ENCODE peak calls at places on chromosome 15, in nine cellular contexts. One of them, this sample, is unnamed.

GRCh38 chr15:30043211-30043655 is 39.5 kb upstream of the GOLGA8J start:
- DNase-seq in lung: no peak
- DNase-seq in fibroblast of lung: peak; percentile 34
- DNase-seq in brain microvascular endothelial cell: no peak
- DNase-seq in left lung: no peak
- DNase-seq in PC-3: peak; percentile 62
- DNase-seq in stomach: no peak
- DNase-seq in IMR-90: peak; percentile 29
- DNase-seq in WERI-Rb-1: no peak
- DNase-seq in this sample: peak; percentile 53

GRCh38 chr15:94666553-94666952 is 435.2 kb downstream of the MCTP2 start:
- DNase-seq in brain microvascular endothelial cell: no peak
- DNase-seq in fibroblast of lung: no peak
- DNase-seq in IMR-90: no peak
- DNase-seq in WERI-Rb-1: no peak
- DNase-seq in lung: no peak
- DNase-seq in PC-3: no peak
- DNase-seq in stomach: no peak
- DNase-seq in left lung: no peak
- DNase-seq in this sample: no peak

GRCh38 chr15:67825880-67826716 is 789 bp downstream of the SKOR1 start:
- DNase-seq in lung: no peak
- DNase-seq in fibroblast of lung: no peak
- DNase-seq in left lung: no peak
- DNase-seq in stomach: no peak
- DNase-seq in PC-3: no peak
- DNase-seq in brain microvascular endothelial cell: no peak
- DNase-seq in WERI-Rb-1: no peak
- DNase-seq in IMR-90: no peak
- DNase-seq in this sample: no peak

GRCh38 chr15:62445244-62445643 is 280.2 kb upstream of the C2CD4B start:
- DNase-seq in PC-3: peak; percentile 60
- DNase-seq in lung: no peak
- DNase-seq in brain microvascular endothelial cell: no peak
- DNase-seq in stomach: no peak
- DNase-seq in IMR-90: peak; percentile 76
- DNase-seq in WERI-Rb-1: no peak
- DNase-seq in left lung: no peak
- DNase-seq in fibroblast of lung: peak; percentile 56
- DNase-seq in this sample: peak; percentile 68

GRCh38 chr15:29452881-29453731 is 183.5 kb upstream of the NSMCE3 start:
- DNase-seq in brain microvascular endothelial cell: no peak
- DNase-seq in WERI-Rb-1: no peak
- DNase-seq in fibroblast of lung: no peak
- DNase-seq in lung: no peak
- DNase-seq in left lung: no peak
- DNase-seq in PC-3: peak; percentile 58
- DNase-seq in IMR-90: no peak
- DNase-seq in stomach: no peak
- DNase-seq in this sample: no peak

GRCh38 chr15:44775923-44776322 is 39.6 kb downstream of the TRIM69 start:
- DNase-seq in left lung: no peak
- DNase-seq in fibroblast of lung: no peak
- DNase-seq in WERI-Rb-1: no peak
- DNase-seq in lung: no peak
- DNase-seq in IMR-90: no peak
- DNase-seq in PC-3: no peak
- DNase-seq in stomach: no peak
- DNase-seq in brain microvascular endothelial cell: no peak
- DNase-seq in this sample: peak; percentile 66

GRCh38 chr15:84810073-84810840 is 6.9 kb upstream of the ALPK3 start:
- DNase-seq in IMR-90: peak; percentile 62
- DNase-seq in left lung: no peak
- DNase-seq in WERI-Rb-1: peak; percentile 34
- DNase-seq in stomach: no peak
- DNase-seq in lung: no peak
- DNase-seq in brain microvascular endothelial cell: no peak
- DNase-seq in PC-3: peak; percentile 29
- DNase-seq in fibroblast of lung: peak; percentile 38
- DNase-seq in this sample: peak; percentile 26

GRCh38 chr15:101062471-101063171 is 143.5 kb downstream of the LRRK1 start:
- DNase-seq in lung: no peak
- DNase-seq in IMR-90: no peak
- DNase-seq in left lung: no peak
- DNase-seq in stomach: no peak
- DNase-seq in PC-3: no peak
- DNase-seq in brain microvascular endothelial cell: no peak
- DNase-seq in WERI-Rb-1: no peak
- DNase-seq in fibroblast of lung: no peak
- DNase-seq in this sample: no peak

DNA sequence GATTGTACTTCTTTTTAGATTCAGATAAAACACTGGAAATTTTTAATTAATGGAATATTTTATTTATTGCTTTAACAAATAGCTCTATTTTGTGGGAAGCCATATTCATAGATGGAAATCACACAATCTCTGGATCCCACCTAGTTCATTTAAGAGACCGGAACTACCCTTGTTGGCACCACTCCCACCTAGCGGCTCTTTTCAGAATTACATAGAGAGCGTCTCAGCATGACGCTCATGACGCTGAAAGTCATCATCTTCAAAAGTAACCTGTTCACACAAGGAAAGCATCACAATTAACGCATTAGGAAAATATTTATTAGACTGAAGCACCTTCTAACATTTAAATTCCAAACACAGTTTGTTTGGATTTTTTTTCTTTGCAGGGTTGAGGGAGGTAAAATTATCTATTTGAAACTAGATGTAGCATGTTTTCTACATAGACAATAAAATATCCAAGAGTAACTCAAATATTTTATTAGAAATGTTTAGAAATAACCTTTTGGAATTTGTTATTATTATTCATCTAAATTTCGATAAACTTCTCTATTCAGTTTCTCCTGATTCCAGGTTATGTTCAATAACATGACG is 214.9 kb upstream of the ARRDC4 start:
- DNase-seq in WERI-Rb-1: peak; percentile 41
- DNase-seq in stomach: peak; percentile 32
- DNase-seq in brain microvascular endothelial cell: no peak
- DNase-seq in PC-3: peak; percentile 38
- DNase-seq in lung: no peak
- DNase-seq in IMR-90: no peak
- DNase-seq in fibroblast of lung: no peak
- DNase-seq in left lung: no peak
- DNase-seq in this sample: peak; percentile 28
- TF ChIP-seq CTCF in WERI-Rb-1: peak; percentile 62
- TF ChIP-seq CTCF in stomach: no peak
- TF ChIP-seq CTCF in brain microvascular endothelial cell: peak; percentile 66
- TF ChIP-seq CTCF in PC-3: peak; percentile 58
- TF ChIP-seq CTCF in lung: no peak
- TF ChIP-seq CTCF in IMR-90: no peak
- TF ChIP-seq CTCF in fibroblast of lung: peak; percentile 34
- TF ChIP-seq CTCF in left lung: peak; percentile 31
- TF ChIP-seq CTCF in this sample: peak; percentile 48

GRCh38 chr15:42919308-42919707 is 1.3 kb downstream of the TTBK2 start:
- DNase-seq in WERI-Rb-1: no peak
- DNase-seq in brain microvascular endothelial cell: no peak
- DNase-seq in IMR-90: peak; percentile 6
- DNase-seq in left lung: no peak
- DNase-seq in PC-3: no peak
- DNase-seq in fibroblast of lung: no peak
- DNase-seq in lung: no peak
- DNase-seq in stomach: no peak
- DNase-seq in this sample: peak; percentile 20
- H3K4me3 ChIP-seq in WERI-Rb-1: peak overlapping the region; percentile 86
- H3K4me3 ChIP-seq in brain microvascular endothelial cell: peak overlapping the region; percentile 79
- H3K4me3 ChIP-seq in IMR-90: peak overlapping the region; percentile 97
- H3K4me3 ChIP-seq in left lung: no peak overlapping the region
- H3K4me3 ChIP-seq in PC-3: peak overlapping the region; percentile 74
- H3K4me3 ChIP-seq in fibroblast of lung: peak overlapping the region; percentile 59
- H3K4me3 ChIP-seq in lung: no peak overlapping the region
- H3K4me3 ChIP-seq in stomach: peak overlapping the region; percentile 98
- H3K4me3 ChIP-seq in this sample: peak overlapping the region; percentile 76

GRCh38 chr15:42681119-42681518 is 55.8 kb downstream of the CDAN1 start:
- DNase-seq in IMR-90: no peak
- DNase-seq in PC-3: no peak
- DNase-seq in left lung: no peak
- DNase-seq in fibroblast of lung: no peak
- DNase-seq in stomach: no peak
- DNase-seq in WERI-Rb-1: peak; percentile 11
- DNase-seq in lung: no peak
- DNase-seq in brain microvascular endothelial cell: no peak
- DNase-seq in this sample: no peak
- H3K36me3 ChIP-seq in IMR-90: peaks cover 30% of the 10 kb centered on the region
- H3K36me3 ChIP-seq in PC-3: no peaks in the 10 kb centered on the region
- H3K36me3 ChIP-seq in left lung: no peaks in the 10 kb centered on the region
- H3K36me3 ChIP-seq in fibroblast of lung: peaks cover 6% of the 10 kb centered on the region
- H3K36me3 ChIP-seq in stomach: peaks cover 26% of the 10 kb centered on the region
- H3K36me3 ChIP-seq in WERI-Rb-1: peaks cover 71% of the 10 kb centered on the region
- H3K36me3 ChIP-seq in lung: peaks cover 11% of the 10 kb centered on the region
- H3K36me3 ChIP-seq in brain microvascular endothelial cell: peaks cover 7% of the 10 kb centered on the region
- H3K36me3 ChIP-seq in this sample: no peaks in the 10 kb centered on the region

GRCh38 chr15:36053746-36054145 is 507.8 kb upstream of the DPH6 start:
- DNase-seq in left lung: no peak
- DNase-seq in brain microvascular endothelial cell: no peak
- DNase-seq in stomach: no peak
- DNase-seq in PC-3: peak; percentile 14
- DNase-seq in IMR-90: peak; percentile 37
- DNase-seq in WERI-Rb-1: no peak
- DNase-seq in fibroblast of lung: no peak
- DNase-seq in lung: no peak
- DNase-seq in this sample: peak; percentile 6
- TF ChIP-seq CTCF in left lung: no peak
- TF ChIP-seq CTCF in brain microvascular endothelial cell: no peak
- TF ChIP-seq CTCF in stomach: no peak
- TF ChIP-seq CTCF in PC-3: no peak
- TF ChIP-seq CTCF in IMR-90: no peak
- TF ChIP-seq CTCF in WERI-Rb-1: no peak
- TF ChIP-seq CTCF in fibroblast of lung: no peak
- TF ChIP-seq CTCF in lung: no peak
- TF ChIP-seq CTCF in this sample: no peak

GRCh38 chr15:26352406-26352805 is 420.5 kb downstream of the GABRB3 start:
- DNase-seq in brain microvascular endothelial cell: no peak
- DNase-seq in WERI-Rb-1: no peak
- DNase-seq in stomach: no peak
- DNase-seq in fibroblast of lung: no peak
- DNase-seq in left lung: no peak
- DNase-seq in PC-3: no peak
- DNase-seq in IMR-90: no peak
- DNase-seq in lung: no peak
- DNase-seq in this sample: no peak

GRCh38 chr15:26358708-26359107 is 414.2 kb downstream of the GABRB3 start:
- DNase-seq in WERI-Rb-1: no peak
- DNase-seq in left lung: no peak
- DNase-seq in stomach: no peak
- DNase-seq in brain microvascular endothelial cell: no peak
- DNase-seq in fibroblast of lung: no peak
- DNase-seq in lung: no peak
- DNase-seq in IMR-90: no peak
- DNase-seq in PC-3: no peak
- DNase-seq in this sample: no peak

GRCh38 chr15:26355671-26356070 is 417.2 kb downstream of the GABRB3 start:
- DNase-seq in left lung: no peak
- DNase-seq in WERI-Rb-1: no peak
- DNase-seq in fibroblast of lung: no peak
- DNase-seq in brain microvascular endothelial cell: no peak
- DNase-seq in stomach: no peak
- DNase-seq in IMR-90: no peak
- DNase-seq in lung: no peak
- DNase-seq in PC-3: no peak
- DNase-seq in this sample: no peak

GRCh38 chr15:26357653-26358052 is 415.2 kb downstream of the GABRB3 start:
- DNase-seq in PC-3: no peak
- DNase-seq in stomach: no peak
- DNase-seq in IMR-90: no peak
- DNase-seq in lung: no peak
- DNase-seq in brain microvascular endothelial cell: no peak
- DNase-seq in WERI-Rb-1: no peak
- DNase-seq in left lung: no peak
- DNase-seq in fibroblast of lung: no peak
- DNase-seq in this sample: no peak

GRCh38 chr15:26352909-26353308 is 420.0 kb downstream of the GABRB3 start:
- DNase-seq in lung: no peak
- DNase-seq in fibroblast of lung: no peak
- DNase-seq in PC-3: no peak
- DNase-seq in IMR-90: no peak
- DNase-seq in WERI-Rb-1: no peak
- DNase-seq in left lung: no peak
- DNase-seq in stomach: no peak
- DNase-seq in brain microvascular endothelial cell: no peak
- DNase-seq in this sample: no peak
- H3K4me3 ChIP-seq in lung: no peak overlapping the region
- H3K4me3 ChIP-seq in fibroblast of lung: no peak overlapping the region
- H3K4me3 ChIP-seq in PC-3: no peak overlapping the region
- H3K4me3 ChIP-seq in IMR-90: no peak overlapping the region
- H3K4me3 ChIP-seq in WERI-Rb-1: no peak overlapping the region
- H3K4me3 ChIP-seq in left lung: no peak overlapping the region
- H3K4me3 ChIP-seq in stomach: no peak overlapping the region
- H3K4me3 ChIP-seq in brain microvascular endothelial cell: no peak overlapping the region
- H3K4me3 ChIP-seq in this sample: no peak overlapping the region

GRCh38 chr15:56890038-56890437 is 28.4 kb upstream of the TCF12 start:
- DNase-seq in left lung: no peak
- DNase-seq in brain microvascular endothelial cell: no peak
- DNase-seq in fibroblast of lung: no peak
- DNase-seq in stomach: no peak
- DNase-seq in PC-3: no peak
- DNase-seq in WERI-Rb-1: no peak
- DNase-seq in IMR-90: no peak
- DNase-seq in lung: no peak
- DNase-seq in this sample: no peak
- H3K36me3 ChIP-seq in left lung: no peaks in the 10 kb centered on the region
- H3K36me3 ChIP-seq in brain microvascular endothelial cell: no peaks in the 10 kb centered on the region
- H3K36me3 ChIP-seq in fibroblast of lung: no peaks in the 10 kb centered on the region
- H3K36me3 ChIP-seq in stomach: no peaks in the 10 kb centered on the region
- H3K36me3 ChIP-seq in PC-3: no peaks in the 10 kb centered on the region
- H3K36me3 ChIP-seq in WERI-Rb-1: no peaks in the 10 kb centered on the region
- H3K36me3 ChIP-seq in IMR-90: no peaks in the 10 kb centered on the region
- H3K36me3 ChIP-seq in lung: no peaks in the 10 kb centered on the region
- H3K36me3 ChIP-seq in this sample: no peaks in the 10 kb centered on the region

DNA sequence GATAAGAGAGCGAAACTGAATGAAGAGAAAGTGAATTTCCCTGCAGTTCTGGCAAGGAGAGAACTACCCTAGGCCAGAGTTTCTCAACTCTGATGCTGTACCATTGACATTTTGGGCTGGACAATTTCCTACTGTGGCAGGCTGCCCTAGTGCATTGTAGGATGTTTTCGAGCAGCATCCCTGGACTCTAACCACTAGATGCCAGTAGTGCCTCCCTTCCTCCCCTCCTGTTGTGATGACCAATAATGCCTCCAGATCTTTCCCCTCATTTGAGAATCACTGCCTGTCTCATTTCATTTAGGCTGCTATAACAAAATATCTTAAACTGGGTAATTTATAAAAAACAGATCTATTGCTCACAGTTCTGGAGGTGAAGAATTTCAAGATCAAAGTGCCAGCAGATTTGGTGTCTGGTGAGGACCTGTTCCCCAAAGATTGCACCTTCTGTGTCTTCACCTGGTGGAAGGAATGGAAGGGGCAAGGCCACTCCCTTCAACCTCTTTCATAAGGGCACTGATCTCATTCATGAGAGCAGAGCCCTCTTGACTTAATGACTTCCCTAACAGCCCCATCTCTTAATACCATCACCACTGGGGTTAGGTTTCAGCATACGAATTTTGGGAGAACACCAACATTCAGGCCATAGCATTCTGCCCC is 188.9 kb upstream of the MEIS2 start:
- DNase-seq in brain microvascular endothelial cell: peak; percentile 2
- DNase-seq in WERI-Rb-1: peak; percentile 30
- DNase-seq in PC-3: peak; percentile 49
- DNase-seq in IMR-90: peak; percentile 5
- DNase-seq in stomach: no peak
- DNase-seq in fibroblast of lung: no peak
- DNase-seq in lung: no peak
- DNase-seq in left lung: no peak
- DNase-seq in this sample: peak; percentile 18
- TF ChIP-seq CTCF in brain microvascular endothelial cell: peak; percentile 39
- TF ChIP-seq CTCF in WERI-Rb-1: peak; percentile 78
- TF ChIP-seq CTCF in PC-3: peak; percentile 62
- TF ChIP-seq CTCF in IMR-90: peak; percentile 29
- TF ChIP-seq CTCF in stomach: no peak
- TF ChIP-seq CTCF in fibroblast of lung: peak; percentile 39
- TF ChIP-seq CTCF in lung: no peak
- TF ChIP-seq CTCF in left lung: no peak
- TF ChIP-seq CTCF in this sample: peak; percentile 28